ENCODE peak calls at places on chromosomes 7 and 10, in five cellular contexts. R is PC-9; V is WTC11; J is neural crest cell; X is activated CD4-positive, CD25-positive, alpha-beta regulatory T cell. C is an unnamed sample.

GRCh38 chr7:110835209-110835608 is 255.7 kb upstream of the LRRN3 start:
- DNase-seq in R (no peak), V (no peak), J (no peak), X (no peak), C (no peak)

GRCh38 chr7:738241-738640 is 11.2 kb upstream of the PRKAR1B start:
- DNase-seq in R (no peak), V (no peak), J (no peak), X (no peak), C (peak)

GRCh38 chr7:123070702-123071286 is 75.3 kb upstream of the TAS2R16 start:
- DNase-seq in R (peak), V (no peak), J (peak), X (no peak), C (peak)

GRCh38 chr7:4168041-4168440 is 514.1 kb upstream of the FOXK1 start:
- DNase-seq in R (no peak), V (no peak), J (no peak), X (no peak), C (no peak)

GRCh38 chr7:159028456-159029401 is 115.9 kb downstream of the VIPR2 start:
- DNase-seq in R (no peak), V (no peak), J (no peak), X (no peak), C (no peak)

GRCh38 chr10:85235258-85235657 is 906.9 kb downstream of the CCSER2 start:
- DNase-seq in R (no peak), V (no peak), J (no peak), X (no peak), C (no peak)

GRCh38 chr7:139471740-139472353 is 11.6 kb downstream of the KLRG2 start:
- DNase-seq in R (peak), V (no peak), J (no peak), X (no peak), C (no peak)

GRCh38 chr10:14192746-14193145 is 138.0 kb downstream of the FRMD4A start:
- DNase-seq in R (no peak), V (no peak), J (no peak), X (no peak), C (no peak)

GRCh38 chr7:48938539-48938938 is 14.2 kb downstream of the CDC14C start:
- DNase-seq in R (no peak), V (no peak), J (no peak), X (no peak), C (no peak)